ENCODE peak calls at places on chromosomes 12 and 14, in five cellular contexts. One of them, this sample, is unnamed.

GRCh38 chr12:106625976-106626375 is 43.2 kb downstream of the RFX4 start:
- DNase-seq in PC-9: peak; percentile 66
- DNase-seq in A549: no peak
- DNase-seq in tibial artery: no peak
- DNase-seq in A673: no peak
- DNase-seq in this sample: no peak

GRCh38 chr12:2284857-2285256 is 232.1 kb downstream of the CACNA1C start:
- DNase-seq in PC-9: no peak
- DNase-seq in A549: peak; percentile 47
- DNase-seq in tibial artery: peak; percentile 72
- DNase-seq in A673: no peak
- DNase-seq in this sample: peak; percentile 87

GRCh38 chr14:58104808-58105207 is 47.2 kb downstream of the ARMH4 start:
- DNase-seq in PC-9: peak; percentile 71
- DNase-seq in A549: no peak
- DNase-seq in tibial artery: no peak
- DNase-seq in A673: no peak
- DNase-seq in this sample: no peak

GRCh38 chr14:94356379-94357056 is 31.9 kb downstream of the SERPINA1 start:
- DNase-seq in PC-9: no peak
- DNase-seq in A549: no peak
- DNase-seq in tibial artery: no peak
- DNase-seq in A673: no peak
- DNase-seq in this sample: no peak

GRCh38 chr12:106976013-106976658 is 10.8 kb downstream of the MTERF2 start:
- DNase-seq in PC-9: peak; percentile 44
- DNase-seq in A549: no peak
- DNase-seq in tibial artery: no peak
- DNase-seq in A673: no peak
- DNase-seq in this sample: no peak

GRCh38 chr14:24368562-24369252 is 723 bp downstream of the NFATC4 start:
- DNase-seq in PC-9: no peak
- DNase-seq in A549: no peak
- DNase-seq in tibial artery: peak; percentile 46
- DNase-seq in A673: peak; percentile 69
- DNase-seq in this sample: peak; percentile 91

GRCh38 chr12:124388679-124389536 is 94.0 kb downstream of the RFLNA start:
- DNase-seq in PC-9: peak; percentile 67
- DNase-seq in A549: peak; percentile 74
- DNase-seq in tibial artery: peak; percentile 92
- DNase-seq in A673: peak; percentile 79
- DNase-seq in this sample: peak; percentile 92

GRCh38 chr12:59699408-59700144 is 103.7 kb downstream of the SLC16A7 start:
- DNase-seq in PC-9: no peak
- DNase-seq in A549: no peak
- DNase-seq in tibial artery: no peak
- DNase-seq in A673: peak; percentile 3
- DNase-seq in this sample: no peak

GRCh38 chr12:132593938-132594358 is 16.4 kb downstream of the LRCOL1 start:
- DNase-seq in PC-9: peak; percentile 82
- DNase-seq in A549: peak; percentile 92
- DNase-seq in tibial artery: peak; percentile 47
- DNase-seq in A673: peak; percentile 97
- DNase-seq in this sample: peak; percentile 97

GRCh38 chr12:43029971-43030370 is 440.4 kb upstream of the PRICKLE1 start:
- DNase-seq in PC-9: no peak
- DNase-seq in A549: no peak
- DNase-seq in tibial artery: no peak
- DNase-seq in A673: no peak
- DNase-seq in this sample: no peak

GRCh38 chr14:92589213-92589852 is 75.8 kb downstream of the RIN3 start:
- DNase-seq in PC-9: no peak
- DNase-seq in A549: no peak
- DNase-seq in tibial artery: no peak
- DNase-seq in A673: no peak
- DNase-seq in this sample: peak; percentile 45

GRCh38 chr12:13205809-13206559 is 9.5 kb downstream of the EMP1 start:
- DNase-seq in PC-9: peak; percentile 99
- DNase-seq in A549: peak; percentile 40
- DNase-seq in tibial artery: no peak
- DNase-seq in A673: peak; percentile 83
- DNase-seq in this sample: no peak

GRCh38 chr14:54503476-54503875 is 6.2 kb upstream of the CGRRF1 start:
- DNase-seq in PC-9: peak; percentile 71
- DNase-seq in A549: no peak
- DNase-seq in tibial artery: no peak
- DNase-seq in A673: peak; percentile 66
- DNase-seq in this sample: no peak

GRCh38 chr12:110198386-110198785 is 74.2 kb downstream of the IFT81 start:
- DNase-seq in PC-9: no peak
- DNase-seq in A549: no peak
- DNase-seq in tibial artery: no peak
- DNase-seq in A673: no peak
- DNase-seq in this sample: no peak

GRCh38 chr14:88204221-88204620 is 118.8 kb downstream of the KCNK10 start:
- DNase-seq in PC-9: no peak
- DNase-seq in A549: no peak
- DNase-seq in tibial artery: no peak
- DNase-seq in A673: no peak
- DNase-seq in this sample: no peak

GRCh38 chr12:100461330-100461973 is 12.2 kb upstream of the NR1H4 start:
- DNase-seq in PC-9: no peak
- DNase-seq in A549: no peak
- DNase-seq in tibial artery: no peak
- DNase-seq in A673: no peak
- DNase-seq in this sample: no peak

GRCh38 chr12:101552277-101552676 is 42.5 kb upstream of the MYBPC1 start:
- DNase-seq in PC-9: no peak
- DNase-seq in A549: no peak
- DNase-seq in tibial artery: no peak
- DNase-seq in A673: peak; percentile 26
- DNase-seq in this sample: no peak

GRCh38 chr14:21902561-21903199 is 229.1 kb upstream of the OR4E1 start:
- DNase-seq in PC-9: no peak
- DNase-seq in A549: no peak
- DNase-seq in tibial artery: no peak
- DNase-seq in A673: no peak
- DNase-seq in this sample: no peak

GRCh38 chr12:12901158-12901791 is 9.9 kb downstream of the GPRC5A start:
- DNase-seq in PC-9: peak; percentile 86
- DNase-seq in A549: peak; percentile 55
- DNase-seq in tibial artery: peak; percentile 85
- DNase-seq in A673: peak; percentile 41
- DNase-seq in this sample: peak; percentile 24

GRCh38 chr12:70154960-70155589 is 88.2 kb upstream of the CNOT2 start:
- DNase-seq in PC-9: no peak
- DNase-seq in A549: no peak
- DNase-seq in tibial artery: no peak
- DNase-seq in A673: peak; percentile 33
- DNase-seq in this sample: peak; percentile 39

GRCh38 chr12:128570191-128571065 is 253.3 kb downstream of the SLC15A4 start:
- DNase-seq in PC-9: no peak
- DNase-seq in A549: no peak
- DNase-seq in tibial artery: no peak
- DNase-seq in A673: no peak
- DNase-seq in this sample: no peak

GRCh38 chr12:122137229-122137628 is 36.8 kb downstream of the IL31 start:
- DNase-seq in PC-9: no peak
- DNase-seq in A549: no peak
- DNase-seq in tibial artery: no peak
- DNase-seq in A673: no peak
- DNase-seq in this sample: peak; percentile 79

GRCh38 chr12:75349946-75350345 is 15.5 kb downstream of the GLIPR1L1 start:
- DNase-seq in PC-9: no peak
- DNase-seq in A549: no peak
- DNase-seq in tibial artery: no peak
- DNase-seq in A673: no peak
- DNase-seq in this sample: no peak

GRCh38 chr14:69811868-69812252 is 14.8 kb upstream of the SLC10A1 start:
- DNase-seq in PC-9: no peak
- DNase-seq in A549: no peak
- DNase-seq in tibial artery: no peak
- DNase-seq in A673: no peak
- DNase-seq in this sample: no peak

GRCh38 chr14:102439556-102439955 is 70.0 kb downstream of the ANKRD9 start:
- DNase-seq in PC-9: no peak
- DNase-seq in A549: no peak
- DNase-seq in tibial artery: no peak
- DNase-seq in A673: no peak
- DNase-seq in this sample: no peak

GRCh38 chr14:70698288-70698687 is 56.6 kb downstream of the TTC9 start:
- DNase-seq in PC-9: peak; percentile 87
- DNase-seq in A549: peak; percentile 21
- DNase-seq in tibial artery: no peak
- DNase-seq in A673: no peak
- DNase-seq in this sample: no peak

GRCh38 chr12:27463826-27464554 is 17.5 kb downstream of the SMCO2 start:
- DNase-seq in PC-9: no peak
- DNase-seq in A549: no peak
- DNase-seq in tibial artery: no peak
- DNase-seq in A673: peak; percentile 71
- DNase-seq in this sample: no peak

GRCh38 chr14:37034410-37035285 is 137.8 kb downstream of the SLC25A21 start:
- DNase-seq in PC-9: no peak
- DNase-seq in A549: no peak
- DNase-seq in tibial artery: no peak
- DNase-seq in A673: peak; percentile 71
- DNase-seq in this sample: no peak

GRCh38 chr12:113440336-113440735 is 18.2 kb downstream of the SDSL start:
- DNase-seq in PC-9: no peak
- DNase-seq in A549: no peak
- DNase-seq in tibial artery: no peak
- DNase-seq in A673: no peak
- DNase-seq in this sample: no peak

GRCh38 chr12:90546511-90546910 is 408.5 kb downstream of the CCER1 start:
- DNase-seq in PC-9: no peak
- DNase-seq in A549: no peak
- DNase-seq in tibial artery: no peak
- DNase-seq in A673: no peak
- DNase-seq in this sample: no peak

GRCh38 chr14:93163570-93163969 is 21.1 kb downstream of the MOAP1 start:
- DNase-seq in PC-9: no peak
- DNase-seq in A549: no peak
- DNase-seq in tibial artery: no peak
- DNase-seq in A673: no peak
- DNase-seq in this sample: no peak

GRCh38 chr12:93099777-93100176 is 170.7 kb upstream of the EEA1 start:
- DNase-seq in PC-9: no peak
- DNase-seq in A549: no peak
- DNase-seq in tibial artery: no peak
- DNase-seq in A673: no peak
- DNase-seq in this sample: no peak

GRCh38 chr12:93100610-93101009 is 171.5 kb upstream of the EEA1 start:
- DNase-seq in PC-9: no peak
- DNase-seq in A549: no peak
- DNase-seq in tibial artery: no peak
- DNase-seq in A673: peak; percentile 60
- DNase-seq in this sample: peak; percentile 9

GRCh38 chr12:93094988-93095737 is 166.1 kb upstream of the EEA1 start:
- DNase-seq in PC-9: no peak
- DNase-seq in A549: no peak
- DNase-seq in tibial artery: no peak
- DNase-seq in A673: no peak
- DNase-seq in this sample: no peak

GRCh38 chr12:93098077-93098476 is 169.0 kb upstream of the EEA1 start:
- DNase-seq in PC-9: no peak
- DNase-seq in A549: no peak
- DNase-seq in tibial artery: peak; percentile 71
- DNase-seq in A673: peak; percentile 79
- DNase-seq in this sample: peak; percentile 70

GRCh38 chr12:93097417-93097816 is 168.3 kb upstream of the EEA1 start:
- DNase-seq in PC-9: no peak
- DNase-seq in A549: no peak
- DNase-seq in tibial artery: no peak
- DNase-seq in A673: no peak
- DNase-seq in this sample: no peak
- H3K27ac ChIP-seq in PC-9: no peak overlapping the region
- H3K27ac ChIP-seq in A549: no peak overlapping the region
- H3K27ac ChIP-seq in tibial artery: no peak overlapping the region
- H3K27ac ChIP-seq in A673: no peak overlapping the region
- H3K27ac ChIP-seq in this sample: no peak overlapping the region

DNA sequence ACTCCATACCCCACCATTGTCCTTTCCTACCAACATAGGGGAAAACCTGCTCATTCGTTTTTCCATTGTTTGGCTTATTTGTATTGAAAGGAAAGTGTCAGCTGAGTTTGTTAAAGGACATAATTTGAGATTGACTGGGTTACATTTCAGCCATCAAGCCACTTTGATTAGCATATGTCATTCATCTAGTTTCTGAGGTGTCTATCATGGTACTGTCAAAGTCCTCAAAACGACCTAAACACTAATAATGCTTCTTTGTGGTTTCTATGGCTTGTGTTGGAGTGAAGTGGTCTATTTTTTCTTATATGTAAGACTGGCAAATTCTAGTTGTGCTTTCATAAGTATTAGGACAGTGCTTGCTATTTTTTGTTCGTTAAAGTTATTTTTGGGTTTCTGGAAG is 66.9 kb downstream of the DERA start:
- DNase-seq in PC-9: no peak
- DNase-seq in A549: no peak
- DNase-seq in tibial artery: no peak
- DNase-seq in A673: no peak
- DNase-seq in this sample: no peak
- H3K27ac ChIP-seq in PC-9: peak overlapping the region; percentile 84
- H3K27ac ChIP-seq in A549: no peak overlapping the region
- H3K27ac ChIP-seq in tibial artery: peak overlapping the region; percentile 2
- H3K27ac ChIP-seq in A673: no peak overlapping the region
- H3K27ac ChIP-seq in this sample: no peak overlapping the region

GRCh38 chr14:64506751-64507150 is 2.2 kb downstream of the ZBTB1 start:
- DNase-seq in PC-9: no peak
- DNase-seq in A549: no peak
- DNase-seq in tibial artery: no peak
- DNase-seq in A673: no peak
- DNase-seq in this sample: no peak
- H3K27ac ChIP-seq in PC-9: peak overlapping the region; percentile 32
- H3K27ac ChIP-seq in A549: peak overlapping the region; percentile 4
- H3K27ac ChIP-seq in tibial artery: no peak overlapping the region
- H3K27ac ChIP-seq in A673: no peak overlapping the region
- H3K27ac ChIP-seq in this sample: no peak overlapping the region

DNA sequence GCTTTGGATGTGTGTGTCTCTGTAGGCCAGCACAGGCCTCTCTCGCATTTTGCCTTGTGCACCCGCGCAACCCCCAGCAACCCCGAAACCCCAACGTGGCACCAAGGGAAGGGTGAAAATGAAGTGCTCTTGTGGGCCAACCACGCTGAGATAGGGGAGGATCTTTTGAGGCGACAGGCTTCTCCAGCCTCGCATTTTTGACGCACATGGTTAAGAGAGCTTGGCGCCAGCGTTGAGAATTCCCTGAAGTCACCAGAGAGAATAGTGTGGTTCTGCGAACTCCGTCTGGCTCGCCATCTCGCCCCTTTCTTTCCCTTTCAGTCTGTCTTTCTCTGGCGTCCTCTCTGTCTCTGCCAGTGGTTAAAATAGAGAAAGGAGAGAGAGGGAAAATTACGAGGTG is 1.9 kb upstream of the TBX3 start:
- DNase-seq in PC-9: no peak
- DNase-seq in A549: no peak
- DNase-seq in tibial artery: no peak
- DNase-seq in A673: no peak
- DNase-seq in this sample: peak; percentile 70
- H3K27ac ChIP-seq in PC-9: no peak overlapping the region
- H3K27ac ChIP-seq in A549: no peak overlapping the region
- H3K27ac ChIP-seq in tibial artery: no peak overlapping the region
- H3K27ac ChIP-seq in A673: no peak overlapping the region
- H3K27ac ChIP-seq in this sample: no peak overlapping the region